ENCODE peak calls at places on chromosomes 1 and 21, in seven cellular contexts. T is psoas muscle, S is ascending aorta, Q is H1, A is AG04450, P is heart left ventricle, W is gastrocnemius medialis. J is an unnamed sample.

GRCh38 chr1:48556161-48556850 is 84.3 kb upstream of the SPATA6 start:
- DNase-seq in T (peak; percentile 17), S (no peak), Q (no peak), A (no peak), P (no peak), W (peak; percentile 31), J (no peak)

GRCh38 chr1:201838381-201838780 is 9.4 kb downstream of the IPO9 start:
- DNase-seq in T (no peak), S (no peak), Q (no peak), A (no peak), P (no peak), W (no peak), J (peak; percentile 64)

GRCh38 chr21:38760017-38760761 is 45.5 kb upstream of the ETS2 start:
- DNase-seq in T (no peak), S (no peak), Q (no peak), A (no peak), P (no peak), W (no peak), J (no peak)

GRCh38 chr1:226678701-226679100 is 60.4 kb downstream of the ITPKB start:
- DNase-seq in T (no peak), S (no peak), Q (no peak), A (no peak), P (no peak), W (no peak), J (no peak)

GRCh38 chr1:67850611-67851075 is 17.4 kb upstream of the GNG12 start:
- DNase-seq in T (peak; percentile 78), S (peak; percentile 69), Q (no peak), A (no peak), P (peak; percentile 70), W (peak; percentile 36), J (peak; percentile 73)

GRCh38 chr1:173714441-173714758 is 381 bp upstream of the KLHL20 start:
- DNase-seq in T (no peak), S (no peak), Q (no peak), A (no peak), P (no peak), W (no peak), J (no peak)

GRCh38 chr1:24329797-24330543 is 10.8 kb downstream of the GRHL3 start:
- DNase-seq in T (no peak), S (no peak), Q (no peak), A (peak; percentile 65), P (no peak), W (no peak), J (peak; percentile 41)

GRCh38 chr1:22817462-22817861 is 106.8 kb downstream of the EPHB2 start:
- DNase-seq in T (no peak), S (no peak), Q (no peak), A (no peak), P (no peak), W (no peak), J (no peak)

GRCh38 chr1:73673980-73674379 is 524.0 kb downstream of the LRRIQ3 start:
- DNase-seq in T (no peak), S (no peak), Q (no peak), A (no peak), P (no peak), W (no peak), J (peak; percentile 5)

GRCh38 chr1:101820080-101820479 is 176.6 kb downstream of the OLFM3 start:
- DNase-seq in T (no peak), S (no peak), Q (no peak), A (no peak), P (no peak), W (no peak), J (peak; percentile 9)

GRCh38 chr1:202860744-202861419 is 28.1 kb downstream of the RABIF start:
- DNase-seq in T (peak; percentile 17), S (no peak), Q (peak; percentile 85), A (no peak), P (peak; percentile 68), W (no peak), J (no peak)

GRCh38 chr1:98468111-98468717 is 193.3 kb upstream of the SNX7 start:
- DNase-seq in T (no peak), S (no peak), Q (no peak), A (peak; percentile 39), P (no peak), W (no peak), J (peak; percentile 65)

GRCh38 chr1:17845583-17845982 is 90.5 kb downstream of the ACTL8 start:
- DNase-seq in T (no peak), S (no peak), Q (no peak), A (no peak), P (no peak), W (no peak), J (no peak)
- H3K4me3 ChIP-seq in T (no peak overlapping the region), S (no peak overlapping the region), Q (no peak overlapping the region), A (no peak overlapping the region), P (no peak overlapping the region), W (no peak overlapping the region), J (no peak overlapping the region)

DNA sequence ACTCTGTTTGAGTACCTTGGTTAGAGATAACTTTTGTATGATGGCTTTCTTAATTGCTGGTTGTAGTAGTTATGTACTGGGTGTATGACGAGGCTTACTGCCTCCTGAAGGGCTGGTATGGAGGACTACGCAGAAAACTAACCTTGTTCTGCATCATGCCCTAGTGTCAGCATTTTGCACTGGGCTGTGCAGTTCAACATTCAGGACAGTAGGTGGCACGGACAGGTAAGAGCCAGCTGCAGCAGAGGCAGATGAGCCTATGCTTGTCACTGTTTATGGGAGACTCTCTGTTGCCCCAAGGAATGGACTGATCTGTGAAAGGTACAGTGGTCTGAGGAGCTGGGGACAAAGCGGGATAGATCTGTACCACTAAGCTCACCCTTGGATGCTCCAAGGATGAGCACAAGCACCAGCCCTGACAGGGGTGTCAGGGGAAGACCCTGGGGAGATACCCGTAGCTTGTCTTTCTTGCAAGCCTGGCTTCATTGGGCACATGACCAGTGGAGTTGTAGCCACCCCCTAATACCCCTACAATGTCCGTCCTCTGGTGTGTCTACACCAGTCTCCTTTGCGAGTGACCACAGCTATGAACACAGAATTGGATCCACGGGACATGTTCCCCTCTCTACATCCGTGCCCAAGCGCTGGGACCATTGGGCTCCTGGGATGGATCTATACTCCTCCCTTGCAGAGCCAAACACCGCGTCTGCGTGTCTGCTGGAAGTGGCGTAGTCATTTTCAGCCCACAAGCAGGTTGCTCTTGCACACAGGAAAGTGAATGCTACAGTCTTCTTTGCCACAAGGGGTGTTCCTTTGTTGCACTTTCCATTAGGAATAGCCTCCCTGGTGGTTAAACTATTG is 51.1 kb upstream of the CFHR3 start:
- DNase-seq in T (no peak), S (no peak), Q (peak; percentile 81), A (no peak), P (peak; percentile 53), W (no peak), J (peak; percentile 61)
- TF ChIP-seq CTCF in T (peak; percentile 7), S (no peak), Q (peak; percentile 96), A (peak; percentile 66), P (peak; percentile 48), W (no peak), J (peak; percentile 87)

GRCh38 chr1:19643113-19643512 is 998 bp upstream of the NBL1 start:
- DNase-seq in T (no peak), S (no peak), Q (no peak), A (no peak), P (no peak), W (no peak), J (peak; percentile 39)
- H3K4me3 ChIP-seq in T (peak overlapping the region; percentile 65), S (peak overlapping the region; percentile 75), Q (no peak overlapping the region), A (no peak overlapping the region), P (peak overlapping the region; percentile 82), W (peak overlapping the region; percentile 59), J (peak overlapping the region; percentile 64)

GRCh38 chr1:36176151-36176949 is 20.4 kb downstream of the MAP7D1 start:
- DNase-seq in T (no peak), S (no peak), Q (peak; percentile 92), A (no peak), P (no peak), W (no peak), J (no peak)
- TF ChIP-seq CTCF in T (no peak), S (no peak), Q (peak; percentile 84), A (no peak), P (peak; percentile 59), W (peak; percentile 30), J (no peak)

DNA sequence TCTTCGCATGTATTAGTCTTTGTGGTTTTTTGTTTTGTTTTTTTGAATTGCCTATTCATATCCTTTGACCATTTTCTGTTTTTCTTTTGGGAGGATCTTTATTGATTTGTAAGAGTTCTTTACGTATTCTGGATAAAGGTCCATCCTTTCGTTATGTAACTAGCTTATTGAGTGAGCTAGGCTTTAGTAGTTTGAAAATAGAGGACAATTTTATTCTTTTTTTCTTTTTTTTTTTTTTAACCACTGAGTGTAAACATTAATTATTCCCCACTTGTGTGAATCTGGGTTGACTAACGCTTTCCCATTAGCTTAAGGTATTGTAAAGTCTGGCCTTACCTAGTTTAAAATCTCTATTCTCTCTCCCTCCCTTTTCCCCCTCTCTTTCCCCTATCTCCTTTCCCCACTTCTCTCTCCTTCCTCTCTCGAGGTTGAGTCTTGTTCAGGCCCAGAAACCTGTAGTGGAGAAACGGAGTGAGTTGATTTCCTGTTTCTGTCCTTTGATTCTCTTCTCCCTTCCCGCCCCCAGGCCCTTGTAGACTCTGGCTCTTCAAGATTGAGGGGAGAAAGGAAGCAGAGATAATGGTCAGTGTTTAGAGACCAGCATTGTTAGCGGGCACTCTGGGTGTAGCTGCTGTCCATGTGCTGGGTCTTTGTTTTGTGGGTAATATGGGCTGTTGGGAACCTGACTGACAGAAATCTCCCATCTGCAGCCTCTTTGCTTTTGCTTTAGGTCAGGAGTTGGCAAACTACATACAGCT is 1.5 kb downstream of the MORC3 start:
- DNase-seq in T (no peak), S (no peak), Q (no peak), A (no peak), P (no peak), W (no peak), J (peak; percentile 17)
- H3K4me3 ChIP-seq in T (peak overlapping the region; percentile 94), S (peak overlapping the region; percentile 87), Q (peak overlapping the region; percentile 77), A (peak overlapping the region; percentile 80), P (peak overlapping the region; percentile 89), W (peak overlapping the region; percentile 77), J (peak overlapping the region; percentile 84)

GRCh38 chr1:227901906-227902640 is 45.7 kb downstream of the WNT9A start:
- DNase-seq in T (no peak), S (no peak), Q (no peak), A (no peak), P (peak; percentile 42), W (no peak), J (peak; percentile 21)
- TF ChIP-seq CTCF in T (no peak), S (no peak), Q (peak; percentile 61), A (no peak), P (no peak), W (no peak), J (peak; percentile 13)

J was measured in AG10803.